ENCODE peak calls at places on chromosomes 4 and X, in eight cellular contexts. U is heart right ventricle; V is NCI-H1092; W is stimulated activated CD4-positive, alpha-beta T cell treated with anti-CD3 and anti-CD28 coated beads, TNF-alpha, amount 100 ng/mL, for 48 hours; M is osteocyte; X is NCI-H1105; O is activated gamma-delta T cell treated with Interleukin-2 at 50 U/mL for 16 hours; B is hypothalamus. Q is an unnamed sample.

GRCh38 chr4:13559414-13559813 is 15.1 kb upstream of the NKX3-2 start:
- DNase-seq in U (no peak), V (no peak), W (no peak), M (no peak), X (no peak), O (no peak), B (no peak), Q (no peak)

GRCh38 chr4:108219998-108220397 is 51.3 kb upstream of the LEF1 start:
- DNase-seq in U (no peak), V (no peak), W (no peak), M (no peak), X (no peak), O (no peak), B (no peak), Q (no peak)

GRCh38 chr4:122777846-122778501 is 45.5 kb downstream of the BBS12 start:
- DNase-seq in U (no peak), V (no peak), W (no peak), M (no peak), X (no peak), O (no peak), B (no peak), Q (no peak)

GRCh38 chr4:7021355-7021754 is 21.8 kb upstream of the TADA2B start:
- DNase-seq in U (no peak), V (no peak), W (no peak), M (no peak), X (no peak), O (no peak), B (no peak), Q (no peak)

GRCh38 chr4:168737441-168738176 is 240.8 kb downstream of the PALLD start:
- DNase-seq in U (no peak), V (no peak), W (no peak), M (no peak), X (no peak), O (no peak), B (no peak), Q (no peak)

GRCh38 chrX:72247206-72247944 is 8.5 kb upstream of the ERCC6L start:
- DNase-seq in U (peak), V (peak), W (no peak), M (no peak), X (peak), O (no peak), B (no peak), Q (peak)

GRCh38 chrX:134374294-134374693 is 85.7 kb upstream of the HPRT1 start:
- DNase-seq in U (no peak), V (no peak), W (no peak), M (no peak), X (no peak), O (no peak), B (no peak), Q (no peak)

GRCh38 chr4:102518703-102519131 is 17.6 kb downstream of the NFKB1 start:
- DNase-seq in U (no peak), V (no peak), W (no peak), M (no peak), X (no peak), O (no peak), B (no peak), Q (no peak)

GRCh38 chrX:25442501-25442900 is 426.7 kb upstream of the ARX start:
- DNase-seq in U (no peak), V (no peak), W (no peak), M (no peak), X (no peak), O (no peak), B (no peak), Q (no peak)

GRCh38 chr4:891747-892146 is 40.4 kb downstream of the GAK start:
- DNase-seq in U (no peak), V (no peak), W (no peak), M (no peak), X (no peak), O (no peak), B (no peak), Q (no peak)

GRCh38 chr4:121192500-121192899 is 28.4 kb upstream of the TNIP3 start:
- DNase-seq in U (no peak), V (peak), W (no peak), M (no peak), X (no peak), O (peak), B (no peak), Q (no peak)

GRCh38 chrX:138014577-138014976 is 448.6 kb downstream of the ZIC3 start:
- DNase-seq in U (no peak), V (no peak), W (no peak), M (no peak), X (no peak), O (no peak), B (no peak), Q (no peak)

GRCh38 chr4:80295841-80296240 is 29.4 kb downstream of the FGF5 start:
- DNase-seq in U (no peak), V (no peak), W (no peak), M (no peak), X (no peak), O (no peak), B (no peak), Q (no peak)

GRCh38 chrX:1468250-1468772 is 15.6 kb upstream of the ASMTL start:
- DNase-seq in U (peak), V (no peak), W (peak), M (peak), X (no peak), O (peak), B (no peak), Q (no peak)

GRCh38 chr4:2932951-2933565 is 30.1 kb downstream of the NOP14 start:
- DNase-seq in U (no peak), V (no peak), W (no peak), M (no peak), X (no peak), O (no peak), B (no peak), Q (no peak)

GRCh38 chrX:10507181-10507580 is 113.2 kb downstream of the MID1 start:
- DNase-seq in U (no peak), V (no peak), W (no peak), M (no peak), X (no peak), O (no peak), B (no peak), Q (no peak)

GRCh38 chrX:68273887-68274286 is 159.4 kb downstream of the OPHN1 start:
- DNase-seq in U (no peak), V (no peak), W (no peak), M (no peak), X (no peak), O (no peak), B (no peak), Q (no peak)

GRCh38 chr4:155582971-155583437 is 83.6 kb upstream of the GUCY1A1 start:
- DNase-seq in U (no peak), V (no peak), W (no peak), M (no peak), X (peak), O (no peak), B (no peak), Q (no peak)

GRCh38 chr4:38734886-38735285 is 47.9 kb downstream of the TLR10 start:
- DNase-seq in U (no peak), V (no peak), W (no peak), M (no peak), X (no peak), O (no peak), B (no peak), Q (no peak)

GRCh38 chrX:26851981-26852380 is 611.2 kb downstream of the PPP4R3C start:
- DNase-seq in U (no peak), V (no peak), W (no peak), M (no peak), X (no peak), O (no peak), B (no peak), Q (no peak)

GRCh38 chr4:175290401-175290800 is 372.2 kb downstream of the ADAM29 start:
- DNase-seq in U (no peak), V (no peak), W (no peak), M (no peak), X (no peak), O (no peak), B (no peak), Q (no peak)

GRCh38 chrX:15911729-15912550 is 57.3 kb upstream of the AP1S2 start:
- DNase-seq in U (no peak), V (no peak), W (no peak), M (no peak), X (no peak), O (no peak), B (no peak), Q (no peak)

GRCh38 chrX:133676344-133677122 is 261.2 kb upstream of the GPC4 start:
- DNase-seq in U (no peak), V (peak), W (no peak), M (no peak), X (peak), O (no peak), B (no peak), Q (no peak)

GRCh38 chr4:41432219-41432618 is 105.7 kb upstream of the LIMCH1 start:
- DNase-seq in U (no peak), V (no peak), W (no peak), M (no peak), X (no peak), O (no peak), B (no peak), Q (no peak)

GRCh38 chrX:108033890-108034289 is 11.0 kb upstream of the VSIG1 start:
- DNase-seq in U (no peak), V (no peak), W (no peak), M (no peak), X (no peak), O (no peak), B (no peak), Q (no peak)

GRCh38 chrX:56462389-56462788 is 101.0 kb upstream of the UBQLN2 start:
- DNase-seq in U (no peak), V (no peak), W (no peak), M (no peak), X (no peak), O (no peak), B (no peak), Q (no peak)

GRCh38 chr4:110135523-110135922 is 62.9 kb downstream of the ELOVL6 start:
- DNase-seq in U (no peak), V (no peak), W (no peak), M (no peak), X (no peak), O (no peak), B (no peak), Q (no peak)

GRCh38 chr4:68606240-68606639 is 30.1 kb upstream of the UGT2B17 start:
- DNase-seq in U (no peak), V (no peak), W (no peak), M (no peak), X (no peak), O (no peak), B (no peak), Q (no peak)

GRCh38 chr4:68361146-68361589 is 11.3 kb upstream of the YTHDC1 start:
- DNase-seq in U (no peak), V (no peak), W (no peak), M (no peak), X (no peak), O (no peak), B (no peak), Q (no peak)